ENCODE peak calls at places on chromosomes 13 and 19, in eight cellular contexts. B, M, I, Y, L, G, J and C are unnamed samples. For H3K4me1 and H3K36me3, the result is how much of the 10 kb centered on the place peaks cover.

GRCh38 chr19:49852631-49853126 is 1.7 kb downstream of the PTOV1 start:
- DNase-seq in B (no peak), M (no peak), I (no peak), Y (no peak), L (no peak), G (no peak), J (no peak), C (no peak)

GRCh38 chr13:113027095-113027494 is 58.1 kb downstream of the MCF2L start:
- DNase-seq in B (no peak), M (no peak), I (no peak), Y (no peak), L (no peak), G (no peak), J (no peak), C (no peak)

GRCh38 chr19:48842744-48843162 is 6.5 kb upstream of the HSD17B14 start:
- DNase-seq in B (peak), M (no peak), I (no peak), Y (peak), L (no peak), G (peak), J (no peak), C (peak)

GRCh38 chr13:98677398-98677797 is 75.1 kb downstream of the SLC15A1 start:
- DNase-seq in B (no peak), M (no peak), I (no peak), Y (no peak), L (no peak), G (no peak), J (no peak), C (no peak)

GRCh38 chr13:114043421-114044053 is 69.7 kb upstream of the C13orf46 start:
- DNase-seq in B (no peak), M (no peak), I (peak), Y (peak), L (peak), G (no peak), J (no peak), C (no peak)

GRCh38 chr13:84137292-84137691 is 255.0 kb upstream of the SLITRK1 start:
- DNase-seq in B (no peak), M (no peak), I (no peak), Y (peak), L (no peak), G (no peak), J (no peak), C (no peak)

GRCh38 chr19:21082011-21082975 is at the start of gene ZNF714:
- DNase-seq in B (peak), M (peak), I (peak), Y (peak), L (peak), G (peak), J (peak), C (peak)

GRCh38 chr13:66312312-66313087 is 917.6 kb downstream of the PCDH9 start:
- DNase-seq in B (no peak), M (no peak), I (no peak), Y (peak), L (peak), G (no peak), J (no peak), C (no peak)

GRCh38 chr13:113927661-113928581 is 46.0 kb downstream of the C13orf46 start:
- DNase-seq in B (no peak), M (peak), I (no peak), Y (peak), L (peak), G (no peak), J (no peak), C (no peak)

GRCh38 chr13:62598708-62599107 is 1183.1 kb upstream of the PCDH20 start:
- DNase-seq in B (no peak), M (no peak), I (no peak), Y (no peak), L (no peak), G (no peak), J (no peak), C (no peak)

GRCh38 chr13:103140001-103140671 is 73.9 kb upstream of the SLC10A2 start:
- DNase-seq in B (no peak), M (no peak), I (no peak), Y (no peak), L (no peak), G (no peak), J (no peak), C (peak)

GRCh38 chr19:3224346-3225325 is at the start of gene CELF5:
- DNase-seq in B (peak), M (peak), I (no peak), Y (peak), L (peak), G (peak), J (peak), C (peak)

GRCh38 chr19:51382004-51382403 is 5.8 kb downstream of the LIM2 start:
- DNase-seq in B (no peak), M (no peak), I (no peak), Y (no peak), L (no peak), G (no peak), J (no peak), C (no peak)

GRCh38 chr13:112781881-112782361 is 92.1 kb downstream of the ATP11A start:
- DNase-seq in B (peak), M (no peak), I (no peak), Y (no peak), L (peak), G (no peak), J (no peak), C (no peak)

GRCh38 chr13:91785435-91786137 is 387.2 kb downstream of the GPC5 start:
- DNase-seq in B (no peak), M (no peak), I (no peak), Y (no peak), L (no peak), G (no peak), J (no peak), C (no peak)

GRCh38 chr13:79541426-79542049 is 60.6 kb downstream of the NDFIP2 start:
- DNase-seq in B (no peak), M (no peak), I (no peak), Y (no peak), L (no peak), G (no peak), J (no peak), C (no peak)

GRCh38 chr19:45528744-45529453 is 21.6 kb downstream of the VASP start:
- DNase-seq in B (peak), M (peak), I (no peak), Y (peak), L (peak), G (no peak), J (no peak), C (no peak)

GRCh38 chr19:756232-756631 is 5.3 kb downstream of the MISP start:
- DNase-seq in B (no peak), M (no peak), I (no peak), Y (peak), L (no peak), G (no peak), J (no peak), C (peak)

GRCh38 chr19:45632468-45633196 is 6.6 kb downstream of the EML2 start:
- DNase-seq in B (peak), M (peak), I (no peak), Y (peak), L (peak), G (peak), J (no peak), C (peak)

GRCh38 chr13:74443623-74444022 is 309.4 kb upstream of the KLF12 start:
- DNase-seq in B (no peak), M (no peak), I (no peak), Y (no peak), L (no peak), G (no peak), J (no peak), C (no peak)

GRCh38 chr13:32642858-32643257 is 56.6 kb downstream of the PDS5B start:
- DNase-seq in B (no peak), M (no peak), I (no peak), Y (no peak), L (no peak), G (no peak), J (no peak), C (no peak)

GRCh38 chr19:48102870-48103751 is 7.5 kb downstream of the PLA2G4C start:
- DNase-seq in B (no peak), M (no peak), I (no peak), Y (peak), L (no peak), G (no peak), J (no peak), C (peak)

GRCh38 chr19:51726049-51726448 is 2.3 kb upstream of the HAS1 start:
- DNase-seq in B (no peak), M (no peak), I (no peak), Y (peak), L (no peak), G (peak), J (no peak), C (no peak)

GRCh38 chr19:19524053-19524452 is 4.7 kb upstream of the YJEFN3 start:
- DNase-seq in B (no peak), M (no peak), I (no peak), Y (no peak), L (no peak), G (no peak), J (no peak), C (no peak)

GRCh38 chr19:55594996-55595530 is 4.3 kb downstream of the FIZ1 start:
- DNase-seq in B (no peak), M (no peak), I (no peak), Y (no peak), L (no peak), G (no peak), J (no peak), C (no peak)

GRCh38 chr13:93304868-93305613 is 78.4 kb downstream of the GPC6 start:
- DNase-seq in B (no peak), M (no peak), I (no peak), Y (no peak), L (no peak), G (no peak), J (no peak), C (no peak)

GRCh38 chr19:5336195-5336965 is 4.2 kb downstream of the PTPRS start:
- DNase-seq in B (no peak), M (no peak), I (no peak), Y (no peak), L (no peak), G (no peak), J (no peak), C (no peak)

GRCh38 chr13:36354842-36355241 is 8.6 kb upstream of the SPART start:
- DNase-seq in B (no peak), M (no peak), I (no peak), Y (no peak), L (no peak), G (no peak), J (no peak), C (no peak)

GRCh38 chr19:57338798-57339378 is 12.2 kb upstream of the ZNF304 start:
- DNase-seq in B (no peak), M (no peak), I (no peak), Y (no peak), L (no peak), G (no peak), J (no peak), C (no peak)

GRCh38 chr19:23263870-23264590 is 13.8 kb upstream of the ZNF724 start:
- DNase-seq in B (no peak), M (no peak), I (no peak), Y (no peak), L (no peak), G (no peak), J (no peak), C (no peak)

GRCh38 chr13:25085125-25085742 is 10.7 kb upstream of the PABPC3 start:
- DNase-seq in B (peak), M (no peak), I (no peak), Y (peak), L (peak), G (no peak), J (no peak), C (peak)

GRCh38 chr19:41957838-41958366 is 1.2 kb downstream of the RABAC1 start:
- DNase-seq in B (peak), M (peak), I (no peak), Y (peak), L (peak), G (peak), J (no peak), C (peak)

GRCh38 chr13:44438234-44438579 is 64.6 kb downstream of the SERP2 start:
- DNase-seq in B (no peak), M (no peak), I (no peak), Y (no peak), L (no peak), G (no peak), J (no peak), C (no peak)

GRCh38 chr19:53394522-53394973 is 401 bp upstream of the ZNF765 start:
- DNase-seq in B (peak), M (peak), I (peak), Y (peak), L (peak), G (peak), J (no peak), C (peak)

GRCh38 chr13:95206116-95206515 is 95.1 kb downstream of the ABCC4 start:
- DNase-seq in B (no peak), M (no peak), I (no peak), Y (no peak), L (no peak), G (no peak), J (no peak), C (no peak)

GRCh38 chr13:30616927-30617314 is 799 bp upstream of the USPL1 start:
- DNase-seq in B (peak), M (no peak), I (peak), Y (peak), L (peak), G (peak), J (no peak), C (peak)

GRCh38 chr13:92354583-92354982 is 872.0 kb upstream of the GPC6 start:
- DNase-seq in B (no peak), M (no peak), I (no peak), Y (no peak), L (no peak), G (no peak), J (no peak), C (no peak)

GRCh38 chr13:22967669-22968068 is 213.1 kb upstream of the SGCG start:
- DNase-seq in B (no peak), M (no peak), I (no peak), Y (no peak), L (no peak), G (no peak), J (no peak), C (no peak)

GRCh38 chr19:51098366-51099069 is 9.7 kb downstream of the CTU1 start:
- DNase-seq in B (peak), M (no peak), I (no peak), Y (peak), L (no peak), G (peak), J (no peak), C (no peak)

GRCh38 chr13:107874456-107874855 is 340.9 kb downstream of the LIG4 start:
- DNase-seq in B (no peak), M (no peak), I (no peak), Y (no peak), L (no peak), G (no peak), J (no peak), C (no peak)
- H3K4me1 ChIP-seq in B (under half), M (under half), I (under half), Y (under half), L (under half), G (under half), J (under half), C (under half)

GRCh38 chr19:17158584-17158983 is 56.6 kb upstream of the USE1 start:
- DNase-seq in B (no peak), M (no peak), I (no peak), Y (no peak), L (no peak), G (no peak), J (no peak), C (no peak)
- H3K36me3 ChIP-seq in B (under half), M (under half), I (half or more), Y (under half), L (half or more), G (under half), J (half or more), C (half or more)

GRCh38 chr13:59750860-59751259 is 412.9 kb downstream of the DIAPH3 start:
- DNase-seq in B (no peak), M (no peak), I (no peak), Y (no peak), L (no peak), G (no peak), J (no peak), C (peak)
- H3K4me1 ChIP-seq in B (under half), M (under half), I (under half), Y (under half), L (under half), G (under half), J (under half), C (under half)

DNA sequence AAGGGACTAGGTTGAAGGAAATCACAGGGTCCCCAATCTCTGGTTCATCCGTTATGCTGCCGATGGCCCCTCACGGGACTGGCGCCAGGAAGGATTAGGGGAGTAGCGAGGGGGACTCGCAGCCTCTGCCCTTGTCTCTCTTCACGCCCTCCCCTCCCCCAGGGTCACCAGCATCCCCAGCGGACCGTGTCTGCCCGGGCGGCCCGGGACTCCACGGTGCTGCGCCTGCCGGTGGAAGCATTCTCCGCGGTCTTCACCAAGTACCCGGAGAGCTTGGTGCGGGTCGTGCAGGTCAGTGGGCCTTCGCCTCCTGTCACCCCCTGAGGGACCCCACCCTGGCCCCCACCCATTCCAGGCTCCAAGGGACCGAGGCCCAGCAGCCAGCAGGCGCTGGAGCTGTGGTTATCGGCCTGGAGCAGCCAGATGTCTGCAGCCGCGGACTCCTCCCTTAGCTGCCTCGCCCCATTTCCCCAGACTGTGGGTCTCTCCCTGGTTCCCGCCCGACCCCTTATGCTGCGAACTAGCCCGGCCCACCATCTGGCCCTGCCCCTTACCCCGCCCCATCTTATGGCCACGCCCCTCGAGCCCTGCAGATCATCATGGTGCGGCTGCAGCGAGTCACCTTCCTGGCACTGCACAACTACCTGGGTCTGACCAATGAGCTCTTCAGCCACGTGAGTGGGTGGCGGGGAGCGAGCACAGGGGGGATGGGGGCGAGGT is 5.4 kb downstream of the PNPLA6 start:
- DNase-seq in B (no peak), M (no peak), I (no peak), Y (no peak), L (no peak), G (no peak), J (no peak), C (no peak)
- H3K36me3 ChIP-seq in B (under half), M (under half), I (half or more), Y (under half), L (half or more), G (under half), J (half or more), C (under half)

DNA sequence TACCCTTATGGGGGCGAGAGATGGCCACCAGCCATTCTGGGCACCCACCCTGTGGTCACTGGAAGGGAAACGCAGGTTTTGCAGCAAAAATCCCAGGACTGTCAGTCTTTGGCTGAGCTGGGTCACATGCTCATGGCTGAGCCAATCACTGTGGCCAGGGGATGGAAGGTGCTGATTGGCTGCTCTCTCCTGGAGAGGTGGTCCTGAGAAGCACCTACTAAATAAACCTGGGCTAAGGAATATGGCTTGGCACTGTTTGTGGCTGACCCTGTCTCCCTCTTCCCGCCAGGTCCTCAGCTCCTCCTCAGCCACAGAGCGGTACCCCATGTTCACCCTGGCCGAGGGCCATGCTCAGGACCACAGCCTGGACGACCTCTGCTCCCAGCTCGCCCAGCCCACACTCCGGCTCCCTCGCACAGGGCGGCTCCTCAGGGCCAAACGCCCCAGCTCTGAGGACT is 8.9 kb downstream of the ATG4D start:
- DNase-seq in B (no peak), M (no peak), I (no peak), Y (no peak), L (no peak), G (no peak), J (no peak), C (peak)
- H3K4me1 ChIP-seq in B (under half), M (under half), I (under half), Y (under half), L (under half), G (under half), J (under half), C (under half)

GRCh38 chr19:46689358-46689757 is 27.6 kb downstream of the PRKD2 start:
- DNase-seq in B (no peak), M (no peak), I (no peak), Y (no peak), L (no peak), G (no peak), J (no peak), C (no peak)

GRCh38 chr19:46687438-46688145 is 26.6 kb upstream of the DACT3 start:
- DNase-seq in B (peak), M (no peak), I (no peak), Y (no peak), L (no peak), G (no peak), J (no peak), C (no peak)

GRCh38 chr19:46691104-46691503 is 25.8 kb downstream of the PRKD2 start:
- DNase-seq in B (no peak), M (no peak), I (no peak), Y (no peak), L (no peak), G (no peak), J (no peak), C (no peak)

GRCh38 chr19:46685189-46685588 is 24.2 kb upstream of the DACT3 start:
- DNase-seq in B (no peak), M (no peak), I (no peak), Y (no peak), L (no peak), G (no peak), J (no peak), C (no peak)
- H3K36me3 ChIP-seq in B (under half), M (under half), I (half or more), Y (under half), L (half or more), G (under half), J (half or more), C (under half)

GRCh38 chr13:50783940-50784339 is 59.6 kb downstream of the DLEU7 start:
- DNase-seq in B (peak), M (no peak), I (no peak), Y (no peak), L (no peak), G (no peak), J (no peak), C (no peak)

GRCh38 chr13:50783066-50783465 is 60.4 kb downstream of the DLEU7 start:
- DNase-seq in B (no peak), M (no peak), I (no peak), Y (no peak), L (no peak), G (no peak), J (no peak), C (no peak)

GRCh38 chr13:50787316-50788195 is 55.9 kb downstream of the DLEU7 start:
- DNase-seq in B (no peak), M (no peak), I (no peak), Y (no peak), L (no peak), G (no peak), J (no peak), C (no peak)

GRCh38 chr13:50793026-50793425 is 50.5 kb downstream of the DLEU7 start:
- DNase-seq in B (no peak), M (no peak), I (no peak), Y (no peak), L (no peak), G (no peak), J (no peak), C (no peak)

GRCh38 chr13:50788551-50788950 is 54.9 kb downstream of the DLEU7 start:
- DNase-seq in B (no peak), M (no peak), I (no peak), Y (no peak), L (no peak), G (no peak), J (no peak), C (no peak)
- H3K4me1 ChIP-seq in B (under half), M (under half), I (under half), Y (under half), L (under half), G (under half), J (under half), C (under half)